ENCODE peak calls at places on chromosome 20, in five cellular contexts. E is neural progenitor cell, T is HFFc6, B is fibroblast of villous mesenchyme, L is OCI-LY7. N is an unnamed sample.

GRCh38 chr20:37475258-37475657 is 45.8 kb upstream of the NNAT start:
- DNase-seq in L (peak), B (no peak), E (no peak), T (no peak), N (no peak)

GRCh38 chr20:36465109-36466080 is 75.9 kb upstream of the MYL9 start:
- DNase-seq in E (peak), B (peak), L (no peak), T (peak), N (no peak)

GRCh38 chr20:32278199-32278643 is 770 bp downstream of the KIF3B start:
- DNase-seq in T (no peak), B (peak), L (peak), E (no peak), N (peak)

GRCh38 chr20:19915111-19915798 is 101.9 kb upstream of the NAA20 start:
- DNase-seq in B (no peak), L (no peak), E (no peak), T (no peak), N (no peak)

GRCh38 chr20:63323298-63323820 is 30.4 kb downstream of the COL20A1 start:
- DNase-seq in B (no peak), E (no peak), T (no peak), L (no peak), N (no peak)

GRCh38 chr20:5492941-5493340 is 176.2 kb upstream of the PROKR2 start:
- DNase-seq in E (no peak), L (no peak), B (no peak), T (no peak), N (no peak)

GRCh38 chr20:8964944-8965562 is 103.8 kb upstream of the PLCB4 start:
- DNase-seq in L (no peak), T (no peak), B (no peak), E (no peak), N (no peak)

GRCh38 chr20:4332466-4332865 is 317.1 kb upstream of the RNF24 start:
- DNase-seq in E (no peak), B (no peak), T (no peak), L (no peak), N (no peak)

GRCh38 chr20:50919567-50919966 is 11.7 kb downstream of the ADNP start:
- DNase-seq in B (peak), T (peak), L (no peak), E (no peak), N (no peak)

GRCh38 chr20:41349943-41350342 is 9.3 kb downstream of the LPIN3 start:
- DNase-seq in E (no peak), T (no peak), L (no peak), B (no peak), N (no peak)

GRCh38 chr20:14582855-14583254 is 245.4 kb upstream of the FLRT3 start:
- DNase-seq in L (no peak), B (no peak), E (no peak), T (no peak), N (no peak)

GRCh38 chr20:23153696-23154341 is 67.7 kb upstream of the CD93 start:
- DNase-seq in E (no peak), T (no peak), B (no peak), L (no peak), N (no peak)

GRCh38 chr20:32482251-32483220 is 102.6 kb downstream of the NOL4L start:
- DNase-seq in E (peak), L (no peak), B (peak), T (no peak), N (peak)

GRCh38 chr20:33650753-33651561 is 11.2 kb upstream of the C20orf144 start:
- DNase-seq in T (no peak), L (no peak), B (no peak), E (no peak), N (no peak)

GRCh38 chr20:53580376-53581111 is 13.1 kb downstream of the ZNF217 start:
- DNase-seq in B (no peak), E (no peak), L (no peak), T (no peak), N (no peak)
- TF ChIP-seq CTCF in B (peak), E (no peak), L (peak), T (peak), N (no peak)

DNA sequence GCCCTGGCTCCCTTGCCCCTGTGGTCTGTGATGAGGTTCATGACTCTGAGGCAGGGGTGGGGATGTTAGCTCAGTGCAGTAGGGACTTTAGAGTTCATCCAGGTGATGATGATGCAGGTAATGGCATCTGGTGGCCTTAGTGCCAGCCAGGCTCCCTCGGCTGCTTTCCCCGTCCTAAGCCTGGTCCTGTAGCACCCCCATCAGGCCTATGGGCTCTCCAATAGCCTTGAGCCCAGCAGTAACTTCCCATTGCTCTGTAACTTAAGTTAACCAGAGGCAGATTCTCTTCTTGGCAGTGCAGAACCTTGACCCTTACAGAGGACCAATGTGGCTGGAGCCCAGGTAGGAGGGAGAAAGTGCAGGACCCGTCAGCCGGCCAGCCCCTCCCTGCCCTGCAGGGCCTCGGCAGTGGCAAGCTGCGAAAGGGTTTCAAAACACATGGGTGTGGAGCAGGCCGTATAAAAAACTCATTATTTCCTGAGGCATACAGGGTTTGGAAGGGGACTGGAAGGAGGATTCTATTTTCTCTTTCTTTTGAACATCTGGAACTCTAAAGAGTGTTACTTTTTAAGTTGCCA is 406.9 kb downstream of the CDH26 start:
- DNase-seq in B (no peak), T (no peak), L (peak), E (peak), N (no peak)
- TF ChIP-seq CTCF in B (no peak), T (peak), L (peak), E (peak), N (no peak)

DNA sequence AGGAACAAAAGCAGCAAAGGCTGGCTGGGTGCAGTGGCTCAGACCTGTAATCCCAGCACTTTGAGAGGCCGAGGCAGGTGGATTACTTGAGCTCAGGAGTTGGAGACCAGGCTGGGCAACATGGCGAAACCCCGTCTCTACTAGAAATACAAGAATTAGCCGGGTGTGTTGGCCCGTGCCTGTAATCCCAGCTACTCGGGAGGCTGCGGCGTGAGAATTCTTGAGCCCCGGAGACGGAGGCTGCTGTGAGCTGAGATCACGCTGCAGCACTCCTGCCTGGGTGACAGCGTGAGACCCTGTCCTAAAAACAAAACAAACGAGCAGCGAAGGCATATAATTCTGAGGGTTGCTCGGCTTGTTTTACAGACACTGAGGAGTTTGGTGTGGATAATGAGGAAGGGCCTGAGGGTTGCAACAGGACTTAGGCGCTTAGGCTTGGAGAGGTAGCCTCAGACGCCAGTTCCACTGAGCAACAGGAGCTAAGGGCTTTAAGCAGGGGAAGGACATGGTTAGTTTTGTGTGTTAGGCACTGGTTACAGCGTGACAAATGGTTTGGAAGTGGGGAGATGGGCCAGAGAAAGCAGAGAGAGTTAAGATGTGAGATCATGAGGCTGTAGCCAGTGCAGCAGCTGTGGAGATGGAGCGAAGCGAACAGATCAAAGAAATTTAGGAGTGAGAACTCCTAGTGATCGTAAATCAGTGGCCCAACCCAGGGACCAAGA is 1.2 kb downstream of the MYH7B start:
- DNase-seq in T (no peak), L (no peak), B (no peak), E (no peak), N (no peak)
- TF ChIP-seq CTCF in T (no peak), L (no peak), B (no peak), E (no peak), N (no peak)

GRCh38 chr20:44849712-44850111 is 35.8 kb upstream of the YWHAB start:
- DNase-seq in L (no peak), T (no peak), B (no peak), E (peak), N (no peak)
- TF ChIP-seq CTCF in L (peak), T (peak), B (no peak), E (peak), N (no peak)

DNA sequence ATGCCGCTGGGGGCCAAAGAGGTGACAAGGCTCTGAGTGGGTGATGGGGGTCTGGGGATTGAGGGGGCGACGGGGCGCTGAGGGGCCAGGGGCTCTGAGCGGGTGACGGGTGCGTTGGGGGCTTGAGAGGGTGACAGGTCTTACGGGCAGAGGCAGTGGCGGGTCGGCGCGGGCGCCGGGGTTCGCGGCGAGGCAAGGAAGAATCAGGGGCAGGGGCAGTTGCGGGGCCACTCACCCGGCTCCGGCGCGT is 146 bp downstream of the ZNFX1 start:
- DNase-seq in T (no peak), L (no peak), B (no peak), E (no peak), N (no peak)
- TF ChIP-seq CTCF in T (no peak), L (no peak), B (no peak), E (no peak), N (no peak)

DNA sequence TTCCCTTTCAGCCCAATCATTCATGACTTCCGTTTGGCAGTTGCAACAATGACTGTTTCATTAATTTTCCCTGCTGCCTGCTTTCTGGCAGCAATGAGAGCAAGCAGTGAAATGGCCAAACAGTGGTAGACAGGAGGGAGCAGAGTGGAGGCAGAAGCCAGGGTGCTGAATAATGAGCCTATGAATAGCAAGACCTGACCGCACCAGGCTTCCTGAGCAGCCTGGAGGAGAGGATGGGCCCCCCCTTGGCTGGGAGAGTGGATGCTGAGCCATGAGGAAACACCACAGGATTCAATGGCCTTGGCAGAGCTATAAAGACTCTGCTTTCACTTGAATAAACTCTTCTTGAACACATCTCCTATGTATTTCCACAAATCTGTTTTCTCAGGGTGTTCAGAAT is 68.1 kb upstream of the SNRPB2 start:
- DNase-seq in E (no peak), B (no peak), T (no peak), L (no peak), N (no peak)
- TF ChIP-seq CTCF in E (no peak), B (no peak), T (no peak), L (no peak), N (no peak)

GRCh38 chr20:60627751-60628565 is 624.1 kb upstream of the CDH4 start:
- DNase-seq in T (no peak), B (no peak), E (peak), L (no peak), N (no peak)
- TF ChIP-seq CTCF in T (no peak), B (no peak), E (peak), L (peak), N (no peak)

GRCh38 chr20:53413188-53413631 is 180.4 kb downstream of the ZNF217 start:
- DNase-seq in L (peak), B (no peak), E (peak), T (no peak), N (peak)
- TF ChIP-seq CTCF in L (peak), B (peak), E (peak), T (no peak), N (peak)

N was measured in GM13976.